ENCODE peak calls at places on chromosomes 11 and 22, in four cellular contexts. D is HCT116, H is K562, K is GM12878. Y is an unnamed sample.

GRCh38 chr11:118175600-118176399 is 639 bp downstream of the SCN2B start:
- DNase-seq in H (no peak), K (no peak), D (no peak), Y (peak)

GRCh38 chr11:118415051-118415738 is 13.8 kb downstream of the ATP5MG start:
- DNase-seq in H (peak), K (no peak), D (no peak), Y (no peak)

GRCh38 chr11:101870510-101870909 is 44.3 kb upstream of the CEP126 start:
- DNase-seq in K (no peak), D (peak), H (no peak), Y (no peak)

GRCh38 chr11:130858215-130858614 is 58.1 kb downstream of the SNX19 start:
- DNase-seq in H (peak), K (no peak), D (peak), Y (no peak)

GRCh38 chr11:16607675-16608644 is 130.5 kb upstream of the C11orf58 start:
- DNase-seq in K (no peak), H (peak), D (no peak), Y (no peak)

GRCh38 chr11:306645-307371 is 808 bp upstream of the IFITM2 start:
- DNase-seq in K (no peak), D (no peak), H (no peak), Y (no peak)

GRCh38 chr11:76977791-76978190 is 56.4 kb upstream of the B3GNT6 start:
- DNase-seq in D (no peak), K (no peak), H (no peak), Y (no peak)

GRCh38 chr11:2142762-2143202 is 3.6 kb upstream of the IGF2 start:
- DNase-seq in D (no peak), K (peak), H (no peak), Y (no peak)

DNA sequence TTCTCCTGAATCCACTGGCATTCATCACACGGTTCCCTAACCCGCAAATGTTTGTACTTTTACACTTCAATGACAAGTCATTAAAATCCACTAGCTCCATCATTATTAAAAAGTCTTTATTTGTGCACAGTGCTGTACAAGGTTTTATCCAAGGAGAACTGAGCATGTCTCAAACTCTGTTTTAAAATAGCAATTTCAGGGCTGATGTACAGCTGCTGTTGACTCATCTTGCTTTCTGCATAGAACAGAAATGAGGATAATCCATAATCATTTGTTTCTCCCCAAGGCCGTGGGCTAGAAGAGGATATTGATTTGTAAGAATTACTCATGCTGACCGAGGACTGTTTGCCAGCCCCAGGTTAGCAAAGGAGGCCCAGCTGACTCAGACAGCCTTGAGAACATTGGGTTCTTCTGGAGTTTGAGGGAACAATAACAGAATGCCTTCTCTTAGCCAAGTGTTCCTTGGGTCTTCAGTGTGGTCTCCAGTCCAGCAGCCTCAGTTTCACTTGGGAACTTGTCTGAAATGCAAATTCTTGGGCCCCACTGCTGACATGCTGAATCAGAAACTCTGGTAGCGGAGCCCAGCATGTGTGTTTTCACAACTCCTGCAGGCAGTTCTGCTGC is 91.9 kb downstream of the ZC3H12C start:
- DNase-seq in K (no peak), H (no peak), D (peak), Y (no peak)
- TF ChIP-seq EGR1 in K (no peak), H (no peak), D (no peak), Y (no peak)

GRCh38 chr11:66467034-66467659 is 442 bp downstream of the PELI3 start:
- DNase-seq in K (no peak), H (peak), D (no peak), Y (no peak)

GRCh38 chr11:66468691-66469090 is 2.0 kb downstream of the PELI3 start:
- DNase-seq in H (no peak), D (no peak), K (no peak), Y (no peak)

GRCh38 chr11:66469441-66469840 is 2.7 kb downstream of the PELI3 start:
- DNase-seq in H (no peak), D (no peak), K (no peak), Y (peak)

GRCh38 chr11:66466225-66467033 is at the start of gene PELI3:
- DNase-seq in K (peak), D (peak), H (peak), Y (peak)

DNA sequence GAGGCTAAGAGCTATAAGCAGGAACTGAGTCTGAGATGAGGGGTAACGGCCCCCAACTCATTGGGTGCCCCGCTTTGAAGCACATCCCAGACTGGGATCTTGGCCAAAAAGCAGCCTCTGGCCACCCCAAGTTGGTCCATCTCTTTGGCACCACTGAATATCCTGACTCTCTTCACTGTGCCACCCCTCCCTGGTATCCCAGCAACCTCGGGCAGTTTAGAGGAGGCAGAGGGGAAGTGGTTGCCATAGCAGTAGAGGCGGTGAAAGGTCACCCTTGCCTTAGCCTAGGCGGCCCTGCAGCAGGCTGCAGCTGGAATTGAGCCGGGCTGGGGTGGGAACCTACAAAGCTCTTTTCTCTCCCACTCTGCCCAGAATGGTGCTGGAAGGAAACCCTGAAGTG is 1.1 kb downstream of the PELI3 start:
- DNase-seq in H (no peak), K (no peak), D (no peak), Y (peak)
- TF ChIP-seq JUND in H (no peak), K (no peak), D (no peak), Y (no peak)

DNA sequence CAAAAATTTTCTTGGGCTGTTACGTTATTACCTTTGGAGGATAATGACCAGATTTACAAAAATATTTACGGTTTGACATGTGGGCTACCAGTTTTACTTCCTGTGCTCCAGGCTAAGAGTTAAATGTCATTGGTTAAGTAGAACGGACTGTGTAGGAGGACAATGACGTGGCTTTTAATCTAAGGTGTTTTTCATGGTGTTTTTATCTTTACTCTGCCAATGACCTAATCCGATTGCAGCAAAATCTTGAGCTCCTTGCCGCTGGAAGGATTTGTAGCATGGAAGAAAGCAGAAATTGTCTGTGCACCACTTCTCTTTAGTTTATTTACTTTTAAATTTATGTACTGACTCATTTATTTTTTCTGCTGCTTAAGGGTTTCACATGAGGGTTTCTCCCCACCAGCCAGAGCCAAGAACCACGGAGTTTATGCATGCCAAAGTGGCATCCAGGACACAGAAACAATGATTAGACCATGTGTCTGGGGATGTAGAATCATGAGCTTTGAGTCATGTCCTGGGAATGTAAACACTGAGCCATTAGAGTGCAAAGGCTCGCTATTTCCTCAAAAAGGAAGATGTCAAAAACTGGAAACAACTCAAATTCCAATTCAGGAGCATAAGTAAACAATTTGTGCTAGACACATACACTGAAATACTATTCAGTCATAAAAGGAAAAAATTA is 1.9 kb upstream of the CARD16 start:
- DNase-seq in K (no peak), H (no peak), D (no peak), Y (no peak)
- TF ChIP-seq EGR1 in K (no peak), H (no peak), D (no peak), Y (no peak)

GRCh38 chr22:26362471-26362870 is 66.6 kb upstream of the ASPHD2 start:
- DNase-seq in D (no peak), H (no peak), K (no peak), Y (no peak)

GRCh38 chr22:26372890-26373289 is 56.2 kb upstream of the ASPHD2 start:
- DNase-seq in D (no peak), H (no peak), K (no peak), Y (no peak)

GRCh38 chr22:26364066-26365015 is 64.7 kb upstream of the ASPHD2 start:
- DNase-seq in K (peak), H (peak), D (peak), Y (peak)

DNA sequence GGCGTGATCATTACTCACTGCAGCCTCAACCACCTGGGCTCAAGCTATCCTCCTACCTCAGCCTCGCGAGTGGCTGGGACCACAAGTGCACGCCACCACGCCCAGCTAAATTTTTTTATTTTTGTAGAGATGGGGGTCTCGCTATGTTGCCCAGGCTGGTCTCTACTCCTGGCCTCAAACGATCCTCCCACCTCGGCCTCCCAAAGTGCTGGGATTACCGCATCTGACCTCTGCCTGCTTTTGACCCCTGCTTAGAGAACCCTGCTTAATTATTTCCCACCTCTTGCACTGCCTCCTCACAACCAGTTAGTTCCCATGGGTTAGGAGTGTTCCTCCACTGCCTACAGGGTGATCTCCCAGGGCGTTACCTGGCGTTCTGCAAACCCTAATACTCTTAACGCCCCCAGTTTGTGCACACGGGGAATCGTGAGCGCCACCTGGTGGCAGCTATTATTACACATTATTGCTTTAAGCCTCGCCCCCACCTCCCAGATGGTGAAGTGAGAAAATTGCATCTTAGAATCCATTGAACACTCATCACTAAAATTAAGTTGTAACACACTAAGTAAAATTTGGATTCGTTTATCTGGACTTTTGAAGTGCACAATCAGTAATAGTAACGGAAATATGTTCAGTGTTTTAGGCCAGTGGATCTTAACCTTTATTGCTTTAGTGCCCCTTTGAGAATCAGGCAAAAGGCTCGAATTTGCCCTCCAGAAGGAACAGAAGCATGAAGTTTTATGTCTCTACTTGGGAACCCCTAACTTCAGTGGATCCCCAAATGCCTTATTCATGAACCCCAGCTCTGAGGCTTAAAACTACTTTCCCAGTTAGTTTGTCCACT is 61.4 kb upstream of the ASPHD2 start:
- DNase-seq in K (no peak), D (peak), H (peak), Y (no peak)
- TF ChIP-seq JUND in K (no peak), D (no peak), H (no peak), Y (no peak)

DNA sequence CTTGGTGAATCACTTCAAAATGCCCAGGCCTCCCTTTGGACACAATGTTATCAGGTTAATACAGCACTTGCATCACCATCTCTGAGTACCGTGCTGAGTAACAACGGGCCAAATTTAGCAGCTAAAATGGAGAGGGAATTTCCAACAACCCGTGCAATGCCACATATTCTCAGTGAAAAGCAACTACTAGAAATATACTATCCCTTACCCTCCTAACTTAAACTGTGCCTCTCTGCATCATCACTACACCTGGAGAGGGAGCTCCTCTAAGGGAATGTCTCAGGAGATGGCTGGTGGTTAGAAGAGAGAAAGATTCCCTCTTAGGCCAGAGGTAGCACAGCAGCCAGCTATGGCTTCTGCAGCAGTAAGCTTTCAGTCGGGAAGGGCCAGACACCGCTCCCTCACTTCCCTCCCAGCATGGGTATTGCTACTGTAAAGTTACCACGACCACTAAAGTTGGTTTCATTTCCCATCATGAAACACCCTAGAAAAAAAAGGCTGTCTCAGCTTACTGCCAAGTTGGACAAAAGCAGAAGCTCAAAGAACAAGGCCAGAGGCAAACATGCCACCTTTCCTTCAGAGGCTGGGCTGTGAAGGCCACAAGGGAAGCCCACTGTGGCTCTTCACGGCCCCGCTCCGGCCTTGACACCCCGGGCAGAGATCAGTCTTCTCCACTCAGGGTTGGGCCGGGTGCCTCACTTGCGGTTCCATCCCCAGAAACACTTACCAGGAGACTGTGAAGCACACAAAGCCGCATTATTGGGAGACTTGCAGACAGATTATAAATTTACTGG is 3.9 kb downstream of the MAML2 start:
- DNase-seq in K (peak), D (no peak), H (no peak), Y (no peak)
- TF ChIP-seq EGR1 in K (peak), D (no peak), H (no peak), Y (no peak)

Y was measured in H1.